ENCODE peak calls at places on chromosome 19, in nine cellular contexts. T is GDM1; C is anterior cingulate cortex; P is HCT116; B is fibroblast of the conjunctiva; A is thoracic aorta; N is CD4-positive, alpha-beta T cell; I is dorsolateral prefrontal cortex; L is stimulated activated naive CD8-positive, alpha-beta T cell treated with anti-CD3 and anti-CD28 coated beads, Interleukin-15, amount 100 ng/mL, for 72 hours. V is an unnamed sample.

GRCh38 chr19:38557205-38557799 is 60.5 kb downstream of the MAP4K1 start:
- DNase-seq in L (peak; percentile 31), B (no peak), P (no peak), C (no peak), N (no peak), A (no peak), I (no peak), T (no peak), V (no peak)

GRCh38 chr19:44212865-44213346 is 574 bp downstream of the ZNF227 start:
- DNase-seq in A (no peak), T (no peak), I (no peak), L (no peak), B (no peak), N (no peak), P (no peak), C (no peak), V (no peak)

GRCh38 chr19:48779636-48780035 is 24.3 kb downstream of the FGF21 start:
- DNase-seq in N (no peak), P (no peak), T (no peak), C (no peak), A (no peak), L (no peak), B (no peak), I (no peak), V (no peak)

GRCh38 chr19:33462112-33462726 is 59.4 kb downstream of the PEPD start:
- DNase-seq in N (no peak), I (peak; percentile 26), P (no peak), T (no peak), C (no peak), A (no peak), L (no peak), B (no peak), V (no peak)

GRCh38 chr19:5340637-5341447 is at the start of gene PTPRS:
- DNase-seq in I (peak; percentile 95), C (peak; percentile 79), P (peak; percentile 32), A (no peak), T (peak; percentile 71), N (peak; percentile 51), L (peak; percentile 67), B (peak; percentile 27), V (peak; percentile 86)

GRCh38 chr19:48255376-48256303 is at the start of gene CARD8:
- DNase-seq in T (peak; percentile 89), A (peak; percentile 35), P (peak; percentile 84), I (peak; percentile 77), C (peak; percentile 27), N (peak; percentile 63), B (peak; percentile 77), L (peak; percentile 91), V (peak; percentile 27)

GRCh38 chr19:29675650-29676186 is 10.5 kb downstream of the PLEKHF1 start:
- DNase-seq in I (peak; percentile 75), A (no peak), L (no peak), N (no peak), B (no peak), C (peak; percentile 43), T (no peak), P (no peak), V (peak; percentile 75)

GRCh38 chr19:42185281-42185680 is 32.2 kb downstream of the DEDD2 start:
- DNase-seq in A (no peak), P (no peak), I (no peak), T (peak; percentile 81), L (no peak), C (no peak), N (no peak), B (no peak), V (no peak)

GRCh38 chr19:14677464-14677863 is 2.8 kb upstream of the ADGRE3 start:
- DNase-seq in T (no peak), A (no peak), B (no peak), P (no peak), L (peak; percentile 57), C (no peak), N (no peak), I (no peak), V (no peak)

GRCh38 chr19:50258918-50259372 is 55.5 kb downstream of the MYH14 start:
- DNase-seq in P (no peak), L (peak; percentile 26), A (no peak), I (no peak), N (no peak), C (no peak), B (no peak), T (no peak), V (no peak)

GRCh38 chr19:55041627-55042343 is 3.7 kb upstream of the GP6 start:
- DNase-seq in P (no peak), A (no peak), N (no peak), B (no peak), T (peak; percentile 75), L (peak; percentile 61), I (no peak), C (no peak), V (no peak)

GRCh38 chr19:44776402-44777096 is 1.1 kb upstream of the CBLC start:
- DNase-seq in B (no peak), I (no peak), C (no peak), N (no peak), T (no peak), L (no peak), P (peak; percentile 73), A (no peak), V (no peak)

GRCh38 chr19:42323852-42324654 is 1.4 kb upstream of the MEGF8 start:
- DNase-seq in T (no peak), P (no peak), L (peak; percentile 49), I (no peak), C (no peak), A (no peak), N (no peak), B (no peak), V (no peak)

GRCh38 chr19:45866400-45867176 is 2.5 kb downstream of the FOXA3 start:
- DNase-seq in T (no peak), N (no peak), L (no peak), B (no peak), C (no peak), A (no peak), P (no peak), I (no peak), V (no peak)

GRCh38 chr19:3409346-3410064 is 43.1 kb downstream of the NFIC start:
- DNase-seq in B (no peak), P (no peak), C (no peak), T (no peak), N (no peak), A (no peak), L (no peak), I (no peak), V (no peak)

GRCh38 chr19:21092107-21092506 is 10.1 kb downstream of the ZNF714 start:
- DNase-seq in T (no peak), B (no peak), L (no peak), N (no peak), P (no peak), I (no peak), A (no peak), C (no peak), V (no peak)

GRCh38 chr19:55640577-55641375 is at the start of gene ZNF580:
- DNase-seq in I (peak; percentile 80), N (peak; percentile 55), P (no peak), A (no peak), C (peak; percentile 45), T (peak; percentile 56), L (peak; percentile 74), B (peak; percentile 61), V (peak; percentile 66)

GRCh38 chr19:51019544-51019925 is at the start of gene KLK10:
- DNase-seq in B (no peak), A (no peak), N (no peak), C (no peak), T (no peak), L (no peak), P (no peak), I (no peak), V (no peak)

GRCh38 chr19:40717880-40718773 is 1.2 kb downstream of the ITPKC start:
- DNase-seq in B (no peak), I (no peak), C (no peak), P (no peak), T (no peak), A (no peak), N (no peak), L (no peak), V (no peak)

GRCh38 chr19:55354698-55355212 is at the start of gene COX6B2:
- DNase-seq in P (no peak), C (no peak), L (no peak), N (no peak), I (no peak), T (no peak), B (no peak), A (no peak), V (no peak)

GRCh38 chr19:43778651-43779050 is 2.1 kb downstream of the KCNN4 start:
- DNase-seq in T (no peak), P (no peak), B (no peak), L (no peak), A (no peak), C (no peak), I (no peak), N (no peak), V (no peak)

GRCh38 chr19:29268103-29268502 is 55.2 kb upstream of the UQCRFS1 start:
- DNase-seq in A (no peak), T (no peak), B (no peak), I (no peak), N (no peak), P (no peak), L (no peak), C (no peak), V (no peak)

GRCh38 chr19:57934820-57935665 is at the start of gene ZNF418:
- DNase-seq in N (peak; percentile 6), A (no peak), L (peak; percentile 54), I (peak; percentile 79), P (no peak), T (no peak), C (peak; percentile 30), B (peak; percentile 58), V (peak; percentile 43)

GRCh38 chr19:1748115-1748702 is 5.1 kb upstream of the ONECUT3 start:
- DNase-seq in N (no peak), T (no peak), L (no peak), I (no peak), B (no peak), A (no peak), C (no peak), P (no peak), V (no peak)

GRCh38 chr19:31352782-31353651 is 3.8 kb upstream of the TSHZ3 start:
- DNase-seq in L (no peak), T (no peak), A (no peak), P (no peak), B (no peak), N (no peak), I (no peak), C (no peak), V (no peak)

GRCh38 chr19:47036233-47036651 is 12.2 kb downstream of the TMEM160 start:
- DNase-seq in N (no peak), I (no peak), T (no peak), L (no peak), B (no peak), A (no peak), C (no peak), P (no peak), V (no peak)

GRCh38 chr19:1516395-1516753 is 3.6 kb upstream of the ADAMTSL5 start:
- DNase-seq in T (no peak), C (no peak), P (no peak), A (no peak), L (no peak), N (no peak), B (no peak), I (no peak), V (no peak)

GRCh38 chr19:38506723-38507550 is 73.4 kb downstream of the RYR1 start:
- DNase-seq in T (peak; percentile 86), B (no peak), I (no peak), A (peak; percentile 23), L (peak; percentile 93), C (no peak), P (peak; percentile 95), N (no peak), V (peak; percentile 10)

GRCh38 chr19:10289836-10290438 is at the start of gene ICAM5:
- DNase-seq in B (no peak), A (no peak), C (peak; percentile 39), N (no peak), L (peak; percentile 39), I (peak; percentile 67), P (peak; percentile 57), T (no peak), V (no peak)

GRCh38 chr19:51065221-51065960 is 499 bp upstream of the KLK13 start:
- DNase-seq in I (no peak), T (no peak), N (no peak), P (no peak), B (no peak), C (no peak), L (no peak), A (no peak), V (no peak)

GRCh38 chr19:55484571-55485438 is at the start of gene NAT14:
- DNase-seq in C (no peak), L (peak; percentile 63), T (peak; percentile 42), P (no peak), N (peak; percentile 45), B (no peak), A (no peak), I (peak; percentile 79), V (peak; percentile 24)